ENCODE peak calls at places on chromosome 17, in five cellular contexts. P is stomach, Z is GM20000, X is foreskin fibroblast, W is ovary. V is an unnamed sample.

GRCh38 chr17:48335858-48336500 is 94.0 kb downstream of the SKAP1 start:
- DNase-seq in Z (peak), W (no peak), X (peak), P (no peak), V (no peak)

GRCh38 chr17:50908140-50908859 is 42.1 kb upstream of the TOB1 start:
- DNase-seq in W (no peak), X (no peak), Z (no peak), P (no peak), V (no peak)

GRCh38 chr17:82023447-82024241 is 539 bp downstream of the LRRC45 start:
- DNase-seq in W (no peak), X (no peak), Z (no peak), P (no peak), V (peak)

GRCh38 chr17:82915010-82915696 is 75.3 kb upstream of the ZNF750 start:
- DNase-seq in Z (peak), X (no peak), W (no peak), P (no peak), V (no peak)

GRCh38 chr17:32627233-32628008 is 140.6 kb downstream of the CDK5R1 start:
- DNase-seq in X (no peak), P (no peak), W (peak), Z (no peak), V (no peak)

GRCh38 chr17:48606892-48607241 is 2.1 kb upstream of the HOXB6 start:
- DNase-seq in W (no peak), P (no peak), X (no peak), Z (no peak), V (no peak)

GRCh38 chr17:80969674-80970043 is 22.0 kb upstream of the CHMP6 start:
- DNase-seq in P (no peak), X (no peak), W (no peak), Z (no peak), V (no peak)

GRCh38 chr17:2400474-2400866 is 390 bp downstream of the MNT start:
- DNase-seq in Z (peak), W (peak), X (no peak), P (peak), V (peak)

GRCh38 chr17:33968350-33969044 is 286.6 kb upstream of the CCL2 start:
- DNase-seq in W (no peak), P (no peak), X (no peak), Z (peak), V (peak)

GRCh38 chr17:43967251-43967875 is 13.6 kb upstream of the PYY start:
- DNase-seq in X (no peak), P (no peak), W (no peak), Z (no peak), V (no peak)

GRCh38 chr17:489758-490329 is 137.2 kb upstream of the RPH3AL start:
- DNase-seq in P (peak), W (peak), Z (peak), X (peak), V (peak)

GRCh38 chr17:79114455-79115301 is 40.1 kb downstream of the ENGASE start:
- DNase-seq in P (peak), Z (no peak), W (peak), X (no peak), V (no peak)

GRCh38 chr17:28177351-28177750 is 134.9 kb downstream of the NLK start:
- DNase-seq in W (no peak), P (no peak), X (no peak), Z (no peak), V (no peak)

GRCh38 chr17:42520540-42520951 is 15.5 kb upstream of the NAGLU start:
- DNase-seq in X (no peak), Z (no peak), P (no peak), W (no peak), V (peak)

GRCh38 chr17:81379523-81379942 is 15.7 kb upstream of the BAHCC1 start:
- DNase-seq in Z (no peak), X (no peak), P (peak), W (no peak), V (no peak)

GRCh38 chr17:48592097-48592496 is 1.5 kb downstream of the HOXB5 start:
- DNase-seq in W (no peak), Z (no peak), P (no peak), X (no peak), V (no peak)

GRCh38 chr17:51595965-51596364 is 335.6 kb downstream of the UTP18 start:
- DNase-seq in Z (no peak), X (no peak), P (no peak), W (no peak), V (no peak)

GRCh38 chr17:82305727-82306300 is 11.6 kb downstream of the CD7 start:
- DNase-seq in X (no peak), P (no peak), Z (no peak), W (no peak), V (no peak)

GRCh38 chr17:28912281-28912937 is 9.5 kb upstream of the DHRS13 start:
- DNase-seq in W (peak), P (no peak), Z (no peak), X (no peak), V (peak)

GRCh38 chr17:58302171-58302918 is 21.6 kb upstream of the MPO start:
- DNase-seq in W (no peak), X (no peak), P (peak), Z (no peak), V (no peak)

GRCh38 chr17:41773190-41773588 is 13.3 kb downstream of the JUP start:
- DNase-seq in W (peak), Z (no peak), X (peak), P (peak), V (no peak)

GRCh38 chr17:1480747-1481465 is 11.6 kb downstream of the MYO1C start:
- DNase-seq in Z (no peak), X (no peak), P (no peak), W (no peak), V (no peak)

GRCh38 chr17:19243838-19244237 is 6.7 kb downstream of the EPN2 start:
- DNase-seq in Z (no peak), W (peak), X (no peak), P (no peak), V (no peak)

GRCh38 chr17:65198653-65199382 is 61.6 kb downstream of the RGS9 start:
- DNase-seq in P (no peak), X (peak), W (no peak), Z (peak), V (no peak)

GRCh38 chr17:55177159-55177913 is 87.4 kb upstream of the HLF start:
- DNase-seq in Z (no peak), W (no peak), X (peak), P (no peak), V (no peak)
- TF ChIP-seq CTCF in Z (no peak), W (no peak), X (no peak), P (no peak), V (no peak)

DNA sequence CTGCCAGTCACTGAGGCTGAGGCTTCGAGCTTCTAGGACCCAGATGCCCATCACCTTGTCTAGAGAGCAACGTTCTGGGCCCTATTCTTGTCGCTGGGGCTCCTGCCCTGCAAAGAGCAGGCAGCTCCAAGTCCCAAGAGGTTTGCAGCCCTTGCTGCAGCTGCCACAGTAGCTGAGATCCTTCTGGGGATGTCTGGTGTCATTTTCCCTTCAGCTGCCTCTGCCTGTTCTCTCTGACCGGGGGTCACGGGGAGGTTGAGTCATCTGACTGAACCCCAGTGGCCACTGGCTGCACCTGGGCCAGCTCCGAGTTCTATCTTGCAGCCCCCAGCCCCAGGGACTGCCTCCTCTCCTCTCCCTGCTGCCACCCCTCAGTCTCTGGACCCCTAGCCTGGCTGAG is 4.9 kb downstream of the WSCD1 start:
- DNase-seq in X (no peak), P (no peak), W (no peak), Z (no peak), V (no peak)
- TF ChIP-seq CTCF in X (no peak), P (no peak), W (no peak), Z (no peak), V (no peak)

GRCh38 chr17:60229189-60229802 is 79.5 kb downstream of the CA4 start:
- DNase-seq in X (peak), P (no peak), Z (no peak), W (no peak), V (no peak)

GRCh38 chr17:60231691-60232090 is 81.9 kb downstream of the CA4 start:
- DNase-seq in Z (no peak), X (peak), P (no peak), W (no peak), V (no peak)

GRCh38 chr17:60230358-60230757 is 80.6 kb downstream of the CA4 start:
- DNase-seq in P (no peak), X (peak), Z (no peak), W (no peak), V (no peak)

GRCh38 chr17:60231234-60231633 is 81.5 kb downstream of the CA4 start:
- DNase-seq in X (peak), Z (peak), P (no peak), W (no peak), V (no peak)
- TF ChIP-seq CTCF in X (peak), Z (peak), P (peak), W (no peak), V (peak)

GRCh38 chr17:64016248-64016784 is 4.1 kb downstream of the ICAM2 start:
- DNase-seq in X (no peak), W (no peak), Z (no peak), P (no peak), V (no peak)
- TF ChIP-seq CTCF in X (no peak), W (no peak), Z (no peak), P (no peak), V (peak)

GRCh38 chr17:76707985-76708807 is 2.6 kb downstream of the MXRA7 start:
- DNase-seq in X (no peak), P (no peak), Z (no peak), W (no peak), V (no peak)
- TF ChIP-seq CTCF in X (no peak), P (no peak), Z (no peak), W (no peak), V (no peak)

DNA sequence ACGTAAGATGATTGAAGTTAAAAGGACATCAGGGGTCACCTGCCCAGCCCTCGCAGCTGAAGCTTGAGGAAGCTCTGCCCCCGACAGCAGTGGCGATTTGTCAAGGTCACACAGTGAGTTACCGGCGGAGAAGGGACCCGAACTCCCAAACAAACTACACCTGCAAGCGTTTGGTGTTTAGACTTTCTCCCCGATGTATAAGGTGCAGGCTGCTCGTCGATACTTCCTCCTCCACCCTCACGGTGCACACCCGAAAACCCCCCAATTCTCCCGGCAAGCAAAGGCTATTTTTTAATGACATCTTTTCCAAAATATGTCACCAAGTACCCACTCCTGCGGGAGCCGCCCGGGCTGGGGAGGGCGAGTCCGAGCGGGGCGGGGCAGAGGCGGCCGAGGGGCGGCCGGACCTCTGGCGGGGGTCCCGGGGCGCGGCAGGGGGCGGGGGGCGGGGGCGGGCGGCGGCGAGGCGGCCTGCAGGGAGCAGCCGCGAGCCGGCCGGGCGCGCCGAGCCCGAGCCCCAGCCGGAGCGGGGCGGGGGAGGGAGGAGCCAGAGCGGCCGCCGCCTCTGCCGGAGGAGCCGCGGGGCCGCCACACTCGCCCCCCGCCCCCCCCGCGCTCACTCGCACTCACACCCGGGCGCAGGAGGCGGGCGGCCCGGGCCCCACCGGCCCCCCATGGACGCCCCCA is at the start of gene THRA:
- DNase-seq in X (peak), Z (peak), W (peak), P (peak), V (peak)
- TF ChIP-seq CTCF in X (no peak), Z (no peak), W (no peak), P (peak), V (no peak)

GRCh38 chr17:9575381-9576072 is at the start of gene STX8:
- DNase-seq in P (peak), X (peak), Z (peak), W (peak), V (peak)
- TF ChIP-seq CTCF in P (no peak), X (no peak), Z (no peak), W (no peak), V (no peak)

DNA sequence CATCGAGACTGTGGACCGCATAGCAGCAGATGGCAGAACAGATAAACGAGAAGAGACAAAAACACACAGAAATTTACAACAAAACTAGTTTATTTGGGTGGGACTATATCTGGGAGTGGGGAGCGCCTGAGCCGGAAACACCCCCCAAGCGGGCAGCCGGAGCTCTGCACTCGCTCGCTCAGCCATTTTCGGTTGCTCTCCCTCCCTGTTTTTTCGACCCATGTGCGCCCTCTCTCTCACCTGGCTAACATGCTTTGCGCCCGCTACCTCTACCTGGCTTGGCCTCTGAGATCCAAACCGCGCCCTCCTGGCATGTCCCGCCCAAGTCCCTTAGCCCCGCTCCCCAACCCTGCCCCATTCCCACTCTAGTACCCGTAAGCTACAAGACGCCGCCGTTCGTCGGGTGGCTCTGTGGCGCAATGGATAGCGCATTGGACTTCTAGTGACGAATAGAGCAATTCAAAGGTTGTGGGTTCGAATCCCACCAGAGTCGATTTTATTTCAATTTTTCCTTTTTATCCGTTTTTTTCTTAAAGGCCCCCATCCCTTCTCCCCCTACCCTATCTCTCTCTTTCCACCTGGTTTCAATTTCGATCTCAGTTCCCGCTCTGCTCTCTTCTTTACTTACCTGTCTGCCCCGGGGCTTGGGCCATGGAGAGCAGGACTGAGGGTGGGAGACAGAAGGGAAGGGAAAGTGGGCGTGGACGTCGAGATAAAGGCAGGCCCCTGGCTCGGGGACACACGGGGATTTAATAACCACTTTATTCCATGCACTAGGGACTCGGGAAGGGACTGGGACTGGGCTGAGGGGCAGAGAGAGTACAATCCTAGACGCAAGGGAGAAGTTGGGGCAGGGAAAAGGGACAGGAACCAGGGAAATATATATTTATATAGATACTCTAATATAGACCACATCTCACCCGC is 2.5 kb upstream of the ALOXE3 start:
- DNase-seq in P (peak), X (peak), Z (peak), W (peak), V (peak)
- TF ChIP-seq CTCF in P (peak), X (peak), Z (peak), W (no peak), V (peak)